ENCODE peak calls at places on chromosomes 16 and 17, in seven cellular contexts. H is Caco-2; D is activated CD4-positive, CD25-positive, alpha-beta regulatory T cell; N is cardiac fibroblast; G is right lobe of liver; F is HEK293T; V is tibial nerve. Q is an unnamed sample.

GRCh38 chr17:50055055-50055425 is 870 bp upstream of the ITGA3 start:
- DNase-seq in H (peak), D (no peak), N (no peak), G (no peak), F (no peak), V (no peak), Q (no peak)

GRCh38 chr16:324451-325334 is 27.8 kb downstream of the AXIN1 start:
- DNase-seq in H (no peak), D (peak), N (no peak), G (no peak), F (peak), V (no peak), Q (no peak)

GRCh38 chr16:88014954-88015805 is 63.9 kb downstream of the BANP start:
- DNase-seq in H (peak), D (no peak), N (no peak), G (peak), F (no peak), V (no peak), Q (peak)

GRCh38 chr17:76528528-76529223 is 8.8 kb downstream of the CYGB start:
- DNase-seq in H (no peak), D (no peak), N (peak), G (no peak), F (no peak), V (no peak), Q (no peak)

GRCh38 chr16:80466024-80466986 is 74.5 kb upstream of the DYNLRB2 start:
- DNase-seq in H (peak), D (peak), N (peak), G (peak), F (peak), V (peak), Q (peak)

GRCh38 chr17:12376276-12376675 is 289.4 kb upstream of the MYOCD start:
- DNase-seq in H (no peak), D (no peak), N (no peak), G (no peak), F (no peak), V (no peak), Q (no peak)

GRCh38 chr17:39393732-39394131 is 7.7 kb downstream of the FBXL20 start:
- DNase-seq in H (no peak), D (no peak), N (peak), G (no peak), F (no peak), V (no peak), Q (no peak)

GRCh38 chr17:43171761-43172487 is 910 bp downstream of the NBR1 start:
- DNase-seq in H (no peak), D (no peak), N (peak), G (no peak), F (no peak), V (peak), Q (no peak)

GRCh38 chr17:66446419-66446818 is 144.0 kb downstream of the PRKCA start:
- DNase-seq in H (no peak), D (no peak), N (no peak), G (no peak), F (no peak), V (no peak), Q (no peak)

GRCh38 chr16:85780281-85780680 is 19.1 kb downstream of the EMC8 start:
- DNase-seq in H (no peak), D (no peak), N (no peak), G (no peak), F (no peak), V (no peak), Q (no peak)

GRCh38 chr16:24610421-24610765 is 71.0 kb downstream of the RBBP6 start:
- DNase-seq in H (no peak), D (no peak), N (peak), G (no peak), F (no peak), V (peak), Q (no peak)

GRCh38 chr17:37608369-37609169 is 649 bp downstream of the SYNRG start:
- DNase-seq in H (peak), D (peak), N (peak), G (no peak), F (peak), V (peak), Q (no peak)

GRCh38 chr17:55825213-55825612 is 74.4 kb downstream of the PCTP start:
- DNase-seq in H (no peak), D (no peak), N (peak), G (no peak), F (no peak), V (no peak), Q (no peak)

GRCh38 chr17:68035131-68035522 is 408 bp upstream of the KPNA2 start:
- DNase-seq in H (peak), D (peak), N (no peak), G (peak), F (peak), V (peak), Q (peak)

GRCh38 chr17:1977583-1978395 is 47.3 kb downstream of the RTN4RL1 start:
- DNase-seq in H (no peak), D (no peak), N (no peak), G (no peak), F (no peak), V (no peak), Q (no peak)

GRCh38 chr17:38761612-38762011 is 9.1 kb downstream of the PSMB3 start:
- DNase-seq in H (peak), D (no peak), N (peak), G (no peak), F (peak), V (no peak), Q (no peak)

GRCh38 chr16:17379121-17379571 is 91.6 kb downstream of the XYLT1 start:
- DNase-seq in H (no peak), D (no peak), N (no peak), G (no peak), F (no peak), V (no peak), Q (no peak)

GRCh38 chr17:59154721-59155438 is at the start of gene SKA2:
- DNase-seq in H (peak), D (peak), N (no peak), G (peak), F (peak), V (peak), Q (peak)

GRCh38 chr17:41917192-41917591 is 1.6 kb downstream of the ACLY start:
- DNase-seq in H (no peak), D (no peak), N (peak), G (no peak), F (no peak), V (peak), Q (no peak)

GRCh38 chr17:44968225-44969143 is at the start of gene C1QL1:
- DNase-seq in H (peak), D (peak), N (peak), G (peak), F (peak), V (peak), Q (peak)

GRCh38 chr17:10022416-10022815 is 117.3 kb upstream of the RCVRN start:
- DNase-seq in H (no peak), D (no peak), N (no peak), G (no peak), F (no peak), V (no peak), Q (no peak)

GRCh38 chr17:81885454-81885853 is 5.9 kb downstream of the ALYREF start:
- DNase-seq in H (no peak), D (no peak), N (no peak), G (no peak), F (no peak), V (no peak), Q (no peak)

GRCh38 chr16:87297918-87298631 is 19.1 kb downstream of the C16orf95 start:
- DNase-seq in H (no peak), D (no peak), N (peak), G (no peak), F (peak), V (peak), Q (no peak)

GRCh38 chr16:6125483-6126259 is 1028.1 kb upstream of the EEF2KMT start:
- DNase-seq in H (no peak), D (no peak), N (no peak), G (no peak), F (no peak), V (no peak), Q (no peak)

GRCh38 chr17:80456465-80457235 is 19.8 kb downstream of the NPTX1 start:
- DNase-seq in H (no peak), D (no peak), N (no peak), G (no peak), F (no peak), V (no peak), Q (no peak)

GRCh38 chr17:72511874-72512273 is 391.1 kb downstream of the SOX9 start:
- DNase-seq in H (no peak), D (no peak), N (no peak), G (no peak), F (no peak), V (no peak), Q (no peak)

GRCh38 chr16:30535106-30535776 is 583 bp upstream of the ZNF747 start:
- DNase-seq in H (no peak), D (no peak), N (no peak), G (no peak), F (no peak), V (no peak), Q (no peak)

GRCh38 chr16:87457724-87458423 is 35.0 kb downstream of the ZCCHC14 start:
- DNase-seq in H (no peak), D (no peak), N (peak), G (no peak), F (no peak), V (no peak), Q (no peak)

GRCh38 chr16:70437582-70438324 is 1.1 kb downstream of the ST3GAL2 start:
- DNase-seq in H (no peak), D (no peak), N (peak), G (no peak), F (no peak), V (no peak), Q (no peak)

GRCh38 chr16:73778872-73779271 is 517.7 kb upstream of the PSMD7 start:
- DNase-seq in H (no peak), D (no peak), N (no peak), G (no peak), F (no peak), V (no peak), Q (no peak)

GRCh38 chr16:30992931-30993816 is 8.2 kb downstream of the HSD3B7 start:
- DNase-seq in H (no peak), D (no peak), N (no peak), G (no peak), F (no peak), V (no peak), Q (no peak)

GRCh38 chr17:39953471-39953888 is 9.3 kb upstream of the GSDMA start:
- DNase-seq in H (no peak), D (no peak), N (no peak), G (no peak), F (no peak), V (no peak), Q (no peak)

Q was measured in left lobe of liver.